ENCODE peak calls at places on chromosomes 3 and 15, in four cellular contexts. C is HepG2, E is H1, T is GM12878. N is an unnamed sample.

GRCh38 chr15:43777293-43777819 is 590 bp upstream of the ELL3 start:
- DNase-seq in C (peak; percentile 58), E (peak; percentile 90), T (peak; percentile 78), N (peak; percentile 38)

GRCh38 chr3:128252083-128252482 is 98.8 kb downstream of the EEFSEC start:
- DNase-seq in C (peak; percentile 44), E (no peak), T (no peak), N (no peak)

GRCh38 chr15:69088300-69088965 is 72.0 kb upstream of the GLCE start:
- DNase-seq in C (no peak), E (no peak), T (no peak), N (no peak)

GRCh38 chr15:55897560-55898336 is 95.7 kb downstream of the NEDD4 start:
- DNase-seq in C (peak; percentile 41), E (peak; percentile 62), T (no peak), N (peak; percentile 16)

GRCh38 chr3:79032686-79033318 is 735.0 kb downstream of the ROBO1 start:
- DNase-seq in C (peak; percentile 52), E (no peak), T (no peak), N (no peak)

GRCh38 chr3:8204846-8205624 is 296.6 kb upstream of the LMCD1 start:
- DNase-seq in C (no peak), E (no peak), T (no peak), N (no peak)

GRCh38 chr15:41772720-41773331 is 1.5 kb upstream of the MAPKBP1 start:
- DNase-seq in C (peak; percentile 73), E (no peak), T (peak; percentile 65), N (peak; percentile 35)

GRCh38 chr3:159458982-159459381 is 529.7 kb upstream of the IL12A start:
- DNase-seq in C (no peak), E (no peak), T (no peak), N (no peak)

DNA sequence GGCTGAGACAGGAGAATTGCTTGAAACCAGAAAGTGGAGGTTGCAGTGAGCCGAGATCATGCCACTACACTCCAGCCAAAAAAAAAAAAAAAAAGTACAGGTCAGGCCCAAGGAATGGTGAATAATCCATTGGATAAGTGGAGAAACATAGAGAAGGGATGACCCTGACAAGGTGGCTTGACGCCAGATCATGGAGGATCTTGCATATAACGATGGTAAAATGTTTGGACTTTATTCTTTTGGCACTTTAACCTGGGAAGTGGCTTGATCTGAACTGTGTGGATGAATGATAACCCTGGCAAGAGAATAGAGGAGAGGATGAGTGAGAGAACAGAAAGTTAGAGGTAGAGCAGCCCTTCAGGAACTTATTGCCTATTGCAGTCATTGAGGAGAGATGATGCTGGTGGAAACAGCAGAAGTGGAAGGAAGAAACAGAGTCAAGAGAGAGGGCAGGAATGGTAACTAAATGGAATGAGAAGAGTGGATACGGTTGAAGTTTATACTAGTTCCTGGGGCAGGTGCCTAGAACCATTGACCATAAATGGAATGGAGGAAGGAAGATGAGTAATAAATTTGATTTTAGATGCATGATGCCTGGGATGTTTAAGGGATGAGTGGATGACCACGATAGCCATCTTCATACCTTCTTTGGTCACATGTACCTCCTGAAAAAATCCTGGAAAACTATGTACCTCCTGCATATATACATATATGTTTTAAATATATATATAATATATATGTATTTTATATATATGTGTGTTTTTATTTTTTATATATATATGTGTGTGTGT is 57.8 kb downstream of the BLM start:
- DNase-seq in C (no peak), E (no peak), T (no peak), N (no peak)
- TF ChIP-seq SUZ12 in C (no peak), E (no peak), T (no peak), N (no peak)

DNA sequence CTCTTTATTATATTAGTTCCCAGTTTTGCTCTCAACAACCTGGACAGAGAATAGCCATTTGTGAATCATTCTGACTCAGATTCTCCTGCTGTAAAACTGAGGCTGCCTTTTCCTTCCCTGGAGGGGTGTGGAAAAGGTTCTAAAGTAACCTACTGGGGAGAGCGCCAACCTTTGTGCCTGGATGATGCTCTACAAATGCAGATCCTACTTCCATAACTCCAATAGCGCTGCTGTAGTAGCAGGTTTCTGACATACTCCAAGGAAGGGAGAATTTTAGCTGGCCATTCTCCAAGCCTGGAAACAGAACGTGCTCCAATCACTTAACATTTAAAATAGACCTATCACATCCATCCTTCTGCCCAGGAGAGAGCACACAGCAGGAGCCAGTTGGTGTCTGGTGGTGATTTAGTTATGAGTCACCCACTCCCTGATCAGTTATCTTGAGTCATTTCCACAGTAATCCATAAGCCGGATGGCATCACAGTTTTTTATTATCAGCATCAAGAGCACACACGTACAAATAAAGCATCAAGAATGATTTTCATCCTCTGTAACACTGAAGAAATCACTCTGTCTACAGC is 38.3 kb downstream of the MYH15 start:
- DNase-seq in C (no peak), E (no peak), T (no peak), N (no peak)
- TF ChIP-seq YY1 in C (no peak), E (no peak), T (no peak), N (no peak)

DNA sequence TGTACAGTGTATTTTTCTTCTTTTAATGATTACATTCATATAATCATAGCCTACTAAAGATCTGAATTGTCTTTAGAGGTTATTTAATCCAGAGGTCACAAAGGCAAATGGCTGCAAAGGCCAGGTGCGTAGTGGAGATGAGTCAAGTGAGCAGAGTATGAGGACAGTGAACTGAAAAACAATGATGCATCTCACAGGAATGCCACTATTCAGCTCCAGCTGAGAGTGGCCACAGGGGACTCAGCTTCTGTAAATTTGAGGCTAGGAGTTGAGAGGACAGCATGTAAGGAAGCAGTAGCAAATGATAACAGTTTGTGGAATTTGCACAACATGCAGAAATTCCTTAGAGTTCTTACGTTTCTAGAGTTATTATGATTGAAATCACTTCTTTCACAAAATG is 50.4 kb downstream of the COL6A5 start:
- DNase-seq in C (peak; percentile 15), E (no peak), T (no peak), N (peak; percentile 62)
- H3K9ac ChIP-seq in C (no peak overlapping the region), E (no peak overlapping the region), T (no peak overlapping the region), N (no peak overlapping the region)

GRCh38 chr3:13811614-13812013 is 68.3 kb downstream of the WNT7A start:
- DNase-seq in C (no peak), E (no peak), T (no peak), N (no peak)
- TF ChIP-seq SUZ12 in C (no peak), E (no peak), T (no peak), N (no peak)

GRCh38 chr3:135125171-135125801 is 330.2 kb downstream of the EPHB1 start:
- DNase-seq in C (peak; percentile 2), E (peak; percentile 48), T (no peak), N (peak; percentile 43)
- TF ChIP-seq YY1 in C (no peak), E (no peak), T (no peak), N (no peak)

GRCh38 chr3:183178512-183178832 is 15.9 kb upstream of the LAMP3 start:
- DNase-seq in C (no peak), E (no peak), T (no peak), N (no peak)
- H3K9ac ChIP-seq in C (no peak overlapping the region), E (no peak overlapping the region), T (no peak overlapping the region), N (peak overlapping the region; percentile 74)

N was measured in NT2/D1.